ENCODE peak calls at places on chromosomes 4 and X, in ten cellular contexts. B is NAMALWA; Z is ELR; Y is cerebellum; T is Panc1; S is naive thymus-derived CD8-positive, alpha-beta T cell; U is RPMI7951; K is transverse colon; C is mucosa of descending colon; R is HFF-Myc. G is an unnamed sample.

GRCh38 chr4:113311047-113311446 is 261.6 kb downstream of the ANK2 start:
- DNase-seq in B (no peak), C (no peak), S (no peak), Y (no peak), R (no peak), K (no peak), T (no peak), Z (no peak), U (no peak), G (no peak)

GRCh38 chr4:6724461-6725111 is 8.6 kb downstream of the BLOC1S4 start:
- DNase-seq in R (no peak), T (no peak), S (no peak), K (no peak), B (no peak), C (no peak), U (peak; percentile 38), Z (no peak), Y (no peak), G (peak; percentile 29)

GRCh38 chrX:53128097-53128749 is 34.3 kb downstream of the KANTR start:
- DNase-seq in R (no peak), B (no peak), U (no peak), C (no peak), Z (peak; percentile 40), Y (no peak), S (no peak), T (no peak), K (no peak), G (no peak)

GRCh38 chrX:124212622-124213021 is 119.8 kb upstream of the TEX13D start:
- DNase-seq in S (no peak), C (no peak), U (no peak), B (peak; percentile 33), K (no peak), Z (no peak), R (no peak), Y (no peak), T (no peak), G (no peak)

GRCh38 chr4:159504634-159505033 is 401.8 kb downstream of the RAPGEF2 start:
- DNase-seq in Z (peak; percentile 70), U (peak; percentile 7), Y (no peak), B (no peak), R (no peak), S (no peak), T (no peak), C (no peak), K (no peak), G (peak; percentile 59)

GRCh38 chr4:104592894-104593470 is 98.3 kb upstream of the CXXC4 start:
- DNase-seq in R (no peak), C (no peak), Z (peak; percentile 9), U (peak; percentile 11), B (no peak), T (no peak), Y (no peak), S (no peak), K (no peak), G (no peak)

GRCh38 chr4:83255584-83255983 is 29.0 kb downstream of the COQ2 start:
- DNase-seq in U (peak; percentile 67), C (peak; percentile 51), R (peak; percentile 97), K (no peak), S (no peak), T (peak; percentile 89), B (no peak), Y (no peak), Z (peak; percentile 90), G (no peak)

GRCh38 chr4:188854451-188854850 is 715.2 kb downstream of the TRIML1 start:
- DNase-seq in T (no peak), B (no peak), S (no peak), C (no peak), U (no peak), Z (no peak), K (no peak), R (no peak), Y (no peak), G (peak; percentile 15)

GRCh38 chr4:102760645-102761477 is at the start of gene MANBA:
- DNase-seq in R (peak; percentile 20), C (peak; percentile 93), K (peak; percentile 90), Z (peak; percentile 83), B (peak; percentile 93), U (peak; percentile 75), T (no peak), Y (peak; percentile 94), S (peak; percentile 66), G (peak; percentile 88)

GRCh38 chr4:173272987-173273386 is 61.2 kb downstream of the HMGB2 start:
- DNase-seq in U (peak; percentile 14), Y (no peak), R (no peak), T (no peak), Z (peak; percentile 55), S (no peak), C (no peak), B (no peak), K (no peak), G (no peak)

GRCh38 chr4:190018201-190018920 is 8.7 kb downstream of the FRG2 start:
- DNase-seq in Z (no peak), U (no peak), C (no peak), B (no peak), R (no peak), K (no peak), T (no peak), Y (no peak), S (no peak), G (no peak)

GRCh38 chr4:168480991-168481588 is 798 bp upstream of the DDX60L start:
- DNase-seq in R (no peak), U (peak; percentile 74), T (peak; percentile 79), K (peak; percentile 19), B (peak; percentile 3), Y (no peak), S (peak; percentile 69), Z (peak; percentile 92), C (peak; percentile 37), G (peak; percentile 81)

GRCh38 chrX:15524417-15524816 is 23.8 kb downstream of the BMX start:
- DNase-seq in U (peak; percentile 50), Z (no peak), Y (no peak), T (no peak), K (no peak), R (no peak), C (no peak), S (no peak), B (no peak), G (peak; percentile 2)

GRCh38 chrX:109537324-109537665 is 651 bp downstream of the NXT2 start:
- DNase-seq in B (no peak), Z (peak; percentile 50), C (peak; percentile 73), R (peak; percentile 5), Y (no peak), S (no peak), K (peak; percentile 42), U (peak; percentile 39), T (no peak), G (no peak)

GRCh38 chr4:173254646-173255045 is 79.5 kb downstream of the HMGB2 start:
- DNase-seq in C (no peak), R (no peak), B (no peak), T (no peak), Y (no peak), K (no peak), Z (no peak), U (no peak), S (no peak), G (no peak)